ENCODE peak calls at places on chromosomes 13 and 19, in ten cellular contexts. X is spleen, S is cardiac fibroblast, U is Caco-2, N is PC-3, A is brain microvascular endothelial cell, P is GM23338, L is lower leg skin, K is AG09319, Z is NB4. D is an unnamed sample.

GRCh38 chr13:23965346-23965745 is 68.0 kb upstream of the C1QTNF9B start:
- DNase-seq in X (no peak), S (peak), U (no peak), N (no peak), A (no peak), P (no peak), L (no peak), K (no peak), Z (no peak), D (no peak)

GRCh38 chr13:84405286-84405685 is 523.0 kb upstream of the SLITRK1 start:
- DNase-seq in X (no peak), S (peak), U (no peak), N (no peak), A (no peak), P (no peak), L (no peak), K (no peak), Z (no peak), D (peak)

GRCh38 chr13:49679244-49679643 is 12.0 kb downstream of the EBPL start:
- DNase-seq in X (no peak), S (peak), U (peak), N (no peak), A (peak), P (no peak), L (peak), K (no peak), Z (peak), D (peak)

GRCh38 chr19:45645068-45645630 is 6.0 kb upstream of the EML2 start:
- DNase-seq in X (no peak), S (no peak), U (no peak), N (no peak), A (no peak), P (no peak), L (no peak), K (no peak), Z (peak), D (no peak)

GRCh38 chr13:113090806-113091205 is 14.8 kb upstream of the F7 start:
- DNase-seq in X (no peak), S (no peak), U (no peak), N (no peak), A (no peak), P (no peak), L (no peak), K (no peak), Z (no peak), D (no peak)

GRCh38 chr13:77300176-77301141 is 26.4 kb downstream of the MYCBP2 start:
- DNase-seq in X (no peak), S (peak), U (no peak), N (peak), A (peak), P (peak), L (no peak), K (no peak), Z (peak), D (peak)

GRCh38 chr13:68358218-68358817 is 1128.2 kb upstream of the PCDH9 start:
- DNase-seq in X (no peak), S (no peak), U (no peak), N (peak), A (no peak), P (no peak), L (no peak), K (no peak), Z (no peak), D (peak)

GRCh38 chr13:77878186-77878585 is 40.4 kb downstream of the EDNRB start:
- DNase-seq in X (no peak), S (no peak), U (no peak), N (peak), A (no peak), P (no peak), L (no peak), K (no peak), Z (no peak), D (no peak)

GRCh38 chr19:38294090-38294489 is 10.0 kb upstream of the C19orf33 start:
- DNase-seq in X (no peak), S (no peak), U (no peak), N (no peak), A (no peak), P (no peak), L (no peak), K (no peak), Z (no peak), D (no peak)

GRCh38 chr19:42655748-42656147 is 61.0 kb upstream of the CEACAM8 start:
- DNase-seq in X (no peak), S (no peak), U (no peak), N (no peak), A (no peak), P (no peak), L (no peak), K (no peak), Z (no peak), D (no peak)

GRCh38 chr19:36149673-36150406 is 2.4 kb downstream of the COX7A1 start:
- DNase-seq in X (no peak), S (no peak), U (no peak), N (no peak), A (no peak), P (no peak), L (peak), K (no peak), Z (no peak), D (no peak)

GRCh38 chr19:860481-861098 is 1.1 kb downstream of the CFD start:
- DNase-seq in X (peak), S (peak), U (peak), N (peak), A (no peak), P (peak), L (peak), K (peak), Z (peak), D (peak)

GRCh38 chr19:45112111-45112827 is 19.3 kb downstream of the PPP1R37 start:
- DNase-seq in X (no peak), S (no peak), U (no peak), N (no peak), A (no peak), P (no peak), L (no peak), K (no peak), Z (no peak), D (no peak)

GRCh38 chr19:53865523-53865917 is 2.2 kb upstream of the MYADM start:
- DNase-seq in X (no peak), S (no peak), U (no peak), N (no peak), A (no peak), P (no peak), L (no peak), K (no peak), Z (peak), D (no peak)

GRCh38 chr13:24693862-24694471 is 13.8 kb downstream of the ATP12A start:
- DNase-seq in X (no peak), S (peak), U (peak), N (peak), A (peak), P (peak), L (no peak), K (no peak), Z (peak), D (peak)

GRCh38 chr19:45729774-45730388 is 815 bp downstream of the FBXO46 start:
- DNase-seq in X (no peak), S (no peak), U (peak), N (no peak), A (no peak), P (peak), L (no peak), K (no peak), Z (no peak), D (no peak)

GRCh38 chr19:18153555-18154134 is 682 bp downstream of the PIK3R2 start:
- DNase-seq in X (peak), S (no peak), U (peak), N (no peak), A (no peak), P (peak), L (no peak), K (no peak), Z (peak), D (no peak)

GRCh38 chr19:44657211-44657921 is 13.7 kb downstream of the PVR start:
- DNase-seq in X (peak), S (peak), U (peak), N (peak), A (peak), P (peak), L (peak), K (no peak), Z (peak), D (peak)

GRCh38 chr19:32480321-32480720 is 74.8 kb downstream of the DPY19L3 start:
- DNase-seq in X (no peak), S (no peak), U (no peak), N (no peak), A (no peak), P (no peak), L (no peak), K (no peak), Z (no peak), D (no peak)

GRCh38 chr13:49495783-49496762 is at the start of gene PHF11:
- DNase-seq in X (peak), S (peak), U (peak), N (peak), A (peak), P (peak), L (peak), K (no peak), Z (peak), D (peak)

GRCh38 chr19:35165200-35166058 is 10.9 kb downstream of the FXYD5 start:
- DNase-seq in X (no peak), S (no peak), U (no peak), N (no peak), A (no peak), P (no peak), L (peak), K (no peak), Z (no peak), D (no peak)

GRCh38 chr13:91946498-91947070 is 548.2 kb downstream of the GPC5 start:
- DNase-seq in X (no peak), S (peak), U (peak), N (peak), A (no peak), P (peak), L (no peak), K (no peak), Z (peak), D (peak)

GRCh38 chr19:14474827-14475226 is 327 bp downstream of the PTGER1 start:
- DNase-seq in X (no peak), S (no peak), U (no peak), N (no peak), A (no peak), P (no peak), L (no peak), K (no peak), Z (no peak), D (no peak)

GRCh38 chr13:80473695-80474094 is 132.8 kb upstream of the SPRY2 start:
- DNase-seq in X (no peak), S (peak), U (no peak), N (peak), A (peak), P (no peak), L (no peak), K (peak), Z (no peak), D (peak)

GRCh38 chr19:49490287-49491029 is 3.0 kb downstream of the RPL13A start:
- DNase-seq in X (no peak), S (no peak), U (no peak), N (no peak), A (no peak), P (no peak), L (no peak), K (no peak), Z (no peak), D (no peak)

GRCh38 chr19:44927746-44928145 is 13.3 kb downstream of the APOC1 start:
- DNase-seq in X (no peak), S (peak), U (no peak), N (no peak), A (peak), P (no peak), L (no peak), K (no peak), Z (no peak), D (peak)

GRCh38 chr13:108963276-108963810 is 333.9 kb downstream of the MYO16 start:
- DNase-seq in X (no peak), S (no peak), U (no peak), N (no peak), A (no peak), P (no peak), L (no peak), K (no peak), Z (no peak), D (no peak)

GRCh38 chr13:23610187-23610576 is 40.0 kb downstream of the TNFRSF19 start:
- DNase-seq in X (no peak), S (peak), U (no peak), N (peak), A (peak), P (no peak), L (no peak), K (no peak), Z (no peak), D (peak)

GRCh38 chr19:16860118-16860517 is 28.7 kb upstream of the F2RL3 start:
- DNase-seq in X (no peak), S (no peak), U (no peak), N (no peak), A (no peak), P (no peak), L (no peak), K (peak), Z (no peak), D (no peak)

GRCh38 chr13:21060063-21060826 is 1.1 kb downstream of the LATS2 start:
- DNase-seq in X (peak), S (peak), U (peak), N (peak), A (no peak), P (peak), L (peak), K (no peak), Z (peak), D (peak)

GRCh38 chr19:40744554-40745401 is 5.5 kb downstream of the ACTMAP start:
- DNase-seq in X (no peak), S (no peak), U (peak), N (no peak), A (no peak), P (peak), L (peak), K (no peak), Z (no peak), D (no peak)
- TF ChIP-seq CTCF in X (no peak), S (no peak), U (peak), N (no peak), A (no peak), P (peak), L (no peak), K (no peak), Z (no peak), D (no peak)

GRCh38 chr13:111558700-111559088 is 238.3 kb downstream of the TEX29 start:
- DNase-seq in X (peak), S (no peak), U (no peak), N (no peak), A (no peak), P (no peak), L (peak), K (no peak), Z (no peak), D (no peak)
- TF ChIP-seq CTCF in X (no peak), S (no peak), U (no peak), N (no peak), A (no peak), P (no peak), L (no peak), K (no peak), Z (no peak), D (no peak)

DNA sequence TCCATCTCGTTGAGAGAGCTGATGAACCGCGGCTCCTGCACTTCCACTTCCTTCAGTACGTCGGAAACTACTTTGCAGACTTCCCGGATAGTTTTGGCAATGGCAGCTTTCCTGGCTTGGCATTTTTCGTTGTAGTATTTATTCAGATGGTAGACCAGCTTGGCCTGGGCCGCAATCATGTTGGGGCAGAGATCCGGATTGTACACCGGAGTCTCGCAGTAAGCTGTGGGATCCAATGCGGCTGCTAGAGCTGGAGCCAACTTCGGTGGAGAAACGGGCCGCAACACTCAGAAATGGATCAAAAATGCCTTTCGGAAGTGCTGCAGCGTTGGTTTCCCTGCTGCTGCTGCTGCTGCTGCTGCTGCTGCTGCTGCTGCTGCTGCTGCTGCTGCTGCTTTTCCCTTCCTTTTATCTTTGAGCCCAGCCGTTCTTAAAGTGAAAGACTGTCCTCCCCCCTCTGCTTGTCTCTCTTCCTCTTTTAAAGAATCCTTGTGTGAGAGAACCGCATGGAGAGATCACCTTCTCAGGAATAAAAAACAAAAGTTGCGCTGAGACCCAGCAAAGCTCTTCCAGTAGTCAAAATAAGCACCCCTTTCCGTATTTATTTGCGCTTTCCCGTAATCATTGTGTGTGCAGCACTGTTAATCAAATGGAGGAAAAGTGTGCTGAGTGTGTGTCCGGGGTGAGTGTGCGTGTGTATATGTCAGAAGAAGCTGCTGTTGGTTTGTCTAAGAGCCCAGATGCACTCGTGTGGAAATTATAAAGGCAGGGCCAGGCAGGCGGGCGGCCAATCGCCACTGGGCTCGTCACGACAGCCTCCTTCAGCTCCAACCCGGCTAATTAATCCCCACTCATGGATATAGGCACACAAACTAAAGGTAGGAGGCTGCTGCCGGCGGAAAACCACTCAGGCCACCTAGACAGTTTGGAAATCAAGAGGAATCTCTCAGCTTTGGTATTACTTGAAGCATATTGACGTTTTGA is at the start of gene MAB21L1:
- DNase-seq in X (peak), S (peak), U (no peak), N (no peak), A (peak), P (peak), L (peak), K (peak), Z (peak), D (peak)
- TF ChIP-seq CTCF in X (no peak), S (no peak), U (no peak), N (no peak), A (no peak), P (no peak), L (no peak), K (no peak), Z (no peak), D (no peak)

GRCh38 chr13:45548281-45548680 is 67.3 kb downstream of the ERICH6B start:
- DNase-seq in X (no peak), S (no peak), U (no peak), N (no peak), A (no peak), P (peak), L (no peak), K (no peak), Z (no peak), D (no peak)
- TF ChIP-seq CTCF in X (no peak), S (no peak), U (no peak), N (no peak), A (no peak), P (no peak), L (no peak), K (no peak), Z (no peak), D (no peak)

GRCh38 chr13:42329239-42329638 is 57.3 kb downstream of the AKAP11 start:
- DNase-seq in X (no peak), S (no peak), U (no peak), N (no peak), A (no peak), P (no peak), L (no peak), K (no peak), Z (no peak), D (no peak)

GRCh38 chr13:42337808-42338600 is 66.1 kb downstream of the AKAP11 start:
- DNase-seq in X (no peak), S (peak), U (no peak), N (peak), A (peak), P (no peak), L (no peak), K (no peak), Z (no peak), D (no peak)

GRCh38 chr13:42334329-42334706 is 62.4 kb downstream of the AKAP11 start:
- DNase-seq in X (no peak), S (no peak), U (no peak), N (no peak), A (no peak), P (no peak), L (no peak), K (no peak), Z (no peak), D (no peak)

GRCh38 chr13:42330991-42331390 is 59.0 kb downstream of the AKAP11 start:
- DNase-seq in X (no peak), S (no peak), U (no peak), N (no peak), A (no peak), P (no peak), L (no peak), K (no peak), Z (no peak), D (no peak)

GRCh38 chr13:42333613-42334328 is 61.8 kb downstream of the AKAP11 start:
- DNase-seq in X (no peak), S (peak), U (peak), N (peak), A (peak), P (peak), L (no peak), K (no peak), Z (peak), D (peak)
- TF ChIP-seq CTCF in X (peak), S (peak), U (peak), N (peak), A (peak), P (peak), L (no peak), K (peak), Z (peak), D (peak)

GRCh38 chr19:3178377-3178972 is at the start of gene S1PR4:
- DNase-seq in X (peak), S (no peak), U (no peak), N (no peak), A (no peak), P (no peak), L (no peak), K (no peak), Z (peak), D (no peak)
- TF ChIP-seq CTCF in X (peak), S (no peak), U (no peak), N (no peak), A (no peak), P (no peak), L (no peak), K (no peak), Z (peak), D (no peak)

DNA sequence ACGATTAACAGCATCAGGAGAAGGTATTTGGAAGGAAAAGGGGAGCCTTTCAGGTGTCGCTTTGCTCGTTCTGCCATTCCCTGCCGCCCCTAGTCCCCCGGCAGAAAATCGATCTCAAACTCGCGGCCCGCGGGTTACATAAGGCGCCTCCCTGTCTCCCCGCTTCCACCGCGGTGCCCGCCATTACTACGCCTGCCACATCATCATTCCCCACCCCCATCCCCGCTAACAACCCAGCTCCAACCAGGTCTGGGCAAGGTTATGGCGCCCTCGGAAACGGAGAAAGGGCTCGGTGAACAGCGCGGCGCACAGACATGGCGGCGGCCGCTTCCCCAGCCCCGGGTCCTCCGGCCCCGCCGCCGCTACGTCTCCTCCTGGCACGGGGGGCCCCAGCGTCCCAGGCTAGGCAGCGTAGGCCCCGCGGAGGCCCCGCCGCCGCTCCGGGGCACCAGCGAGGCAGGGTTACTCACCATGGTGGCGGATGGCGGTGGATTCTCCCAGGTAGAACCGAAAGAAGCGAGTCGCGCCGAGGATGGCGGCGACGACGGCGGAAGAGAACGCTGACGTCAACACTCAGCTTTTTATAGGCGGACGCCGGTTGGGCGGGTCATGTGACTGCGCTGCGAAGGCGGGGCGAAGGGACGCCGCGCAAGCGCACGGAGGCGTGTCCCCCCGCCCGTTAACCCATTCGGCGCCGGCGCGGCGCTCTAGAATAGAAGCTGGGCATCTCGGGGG is at the start of gene EEF2:
- DNase-seq in X (peak), S (peak), U (peak), N (peak), A (peak), P (peak), L (peak), K (peak), Z (peak), D (peak)
- TF ChIP-seq CTCF in X (peak), S (no peak), U (no peak), N (no peak), A (no peak), P (no peak), L (no peak), K (no peak), Z (no peak), D (no peak)

DNA sequence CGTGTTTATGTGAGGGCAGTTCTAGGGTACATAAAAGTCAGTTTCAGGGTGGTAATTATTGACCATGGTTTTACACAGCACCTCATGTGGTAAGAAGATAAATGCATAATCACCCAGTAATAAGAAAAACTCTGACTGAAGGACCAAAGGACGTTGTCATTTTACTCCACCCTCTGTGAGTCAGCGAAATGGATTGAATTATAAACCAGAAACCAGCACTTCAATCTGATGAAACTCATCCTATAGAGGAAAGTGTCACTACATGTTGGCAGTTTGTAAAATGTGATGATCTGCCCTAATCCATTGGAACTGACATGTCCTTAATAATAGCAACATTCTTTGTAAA is 406.8 kb downstream of the KLF5 start:
- DNase-seq in X (no peak), S (no peak), U (no peak), N (peak), A (peak), P (no peak), L (no peak), K (no peak), Z (no peak), D (peak)
- TF ChIP-seq CTCF in X (no peak), S (no peak), U (no peak), N (no peak), A (no peak), P (no peak), L (no peak), K (no peak), Z (no peak), D (no peak)